ENCODE peak calls at places on chromosomes 12 and 14, in seven cellular contexts. D is NCI-H1092; V is SK-MEL-5; F is activated T-cell treated with anti-CD3 and anti-CD28 coated beads, Interleukin-2, amount 50 U/mL, for 1 hour; R is right lobe of liver; N is mesothelial cell of epicardium; H is endothelial cell. T is an unnamed sample.

GRCh38 chr12:124041907-124042306 is 68.9 kb downstream of the ZNF664 start:
- DNase-seq in N (no peak), F (no peak), R (no peak), H (no peak), D (no peak), V (no peak), T (no peak)

GRCh38 chr12:105444050-105444808 is 113.7 kb downstream of the C12orf75 start:
- DNase-seq in F (no peak), N (no peak), R (no peak), V (no peak), H (no peak), D (no peak), T (no peak)

GRCh38 chr14:41749425-41749824 is 142.7 kb downstream of the LRFN5 start:
- DNase-seq in R (no peak), N (no peak), H (no peak), V (peak; percentile 11), F (no peak), D (no peak), T (no peak)

GRCh38 chr12:88579572-88579940 is 715 bp downstream of the KITLG start:
- DNase-seq in H (peak; percentile 49), R (peak; percentile 58), V (no peak), D (peak; percentile 2), F (no peak), N (no peak), T (peak; percentile 47)

GRCh38 chr14:74531011-74531410 is 37.4 kb downstream of the ISCA2 start:
- DNase-seq in H (no peak), D (no peak), V (no peak), N (no peak), F (no peak), R (no peak), T (no peak)

GRCh38 chr12:116924558-116925453 is 14.1 kb downstream of the FBXW8 start:
- DNase-seq in V (peak; percentile 37), N (no peak), D (no peak), H (no peak), F (no peak), R (no peak), T (no peak)

GRCh38 chr12:49070971-49071370 is 1.2 kb upstream of the RHEBL1 start:
- DNase-seq in F (no peak), N (no peak), D (no peak), R (no peak), V (no peak), H (no peak), T (no peak)

GRCh38 chr12:62434504-62435336 is 31.9 kb upstream of the MON2 start:
- DNase-seq in R (peak; percentile 19), F (peak; percentile 19), V (no peak), H (no peak), N (no peak), D (no peak), T (no peak)

GRCh38 chr14:59249029-59249428 is 60.6 kb downstream of the DAAM1 start:
- DNase-seq in F (no peak), V (no peak), D (no peak), R (no peak), H (no peak), N (no peak), T (no peak)

T was measured in psoas muscle.